ENCODE peak calls at places on chromosomes 3 and 15, in six cellular contexts. One of them, this sample, is unnamed.
A peak's percentile ranks its signal among the peaks of the same experiment; 100 is the strongest.

GRCh38 chr15:61299060-61299763 is 70.1 kb upstream of the RORA start:
- DNase-seq in non-pigmented ciliary epithelial cell: no peak
- DNase-seq in GM23248: no peak
- DNase-seq in fibroblast of mammary gland: no peak
- DNase-seq in RWPE2: no peak
- DNase-seq in left cardiac atrium: no peak
- DNase-seq in this sample: no peak

GRCh38 chr3:51687472-51688205 is 16.6 kb downstream of the TEX264 start:
- DNase-seq in non-pigmented ciliary epithelial cell: no peak
- DNase-seq in GM23248: peak; percentile 39
- DNase-seq in fibroblast of mammary gland: no peak
- DNase-seq in RWPE2: no peak
- DNase-seq in left cardiac atrium: peak; percentile 60
- DNase-seq in this sample: peak; percentile 95

GRCh38 chr3:120203016-120203415 is 82.0 kb downstream of the GPR156 start:
- DNase-seq in non-pigmented ciliary epithelial cell: no peak
- DNase-seq in GM23248: peak; percentile 91
- DNase-seq in fibroblast of mammary gland: peak; percentile 91
- DNase-seq in RWPE2: no peak
- DNase-seq in left cardiac atrium: peak; percentile 37
- DNase-seq in this sample: peak; percentile 62

GRCh38 chr3:101950985-101951733 is 101.8 kb downstream of the NFKBIZ start:
- DNase-seq in non-pigmented ciliary epithelial cell: no peak
- DNase-seq in GM23248: peak; percentile 51
- DNase-seq in fibroblast of mammary gland: no peak
- DNase-seq in RWPE2: no peak
- DNase-seq in left cardiac atrium: no peak
- DNase-seq in this sample: no peak

GRCh38 chr15:76588811-76589747 is 252.5 kb downstream of the ISL2 start:
- DNase-seq in non-pigmented ciliary epithelial cell: no peak
- DNase-seq in GM23248: no peak
- DNase-seq in fibroblast of mammary gland: no peak
- DNase-seq in RWPE2: no peak
- DNase-seq in left cardiac atrium: no peak
- DNase-seq in this sample: no peak

GRCh38 chr3:13528217-13528801 is 20.6 kb upstream of the FBLN2 start:
- DNase-seq in non-pigmented ciliary epithelial cell: no peak
- DNase-seq in GM23248: peak; percentile 46
- DNase-seq in fibroblast of mammary gland: peak; percentile 44
- DNase-seq in RWPE2: no peak
- DNase-seq in left cardiac atrium: no peak
- DNase-seq in this sample: peak; percentile 72

GRCh38 chr15:95609096-95609495 is 721.4 kb upstream of the NR2F2 start:
- DNase-seq in non-pigmented ciliary epithelial cell: no peak
- DNase-seq in GM23248: peak; percentile 44
- DNase-seq in fibroblast of mammary gland: peak; percentile 45
- DNase-seq in RWPE2: no peak
- DNase-seq in left cardiac atrium: no peak
- DNase-seq in this sample: peak; percentile 48

GRCh38 chr3:185825639-185826481 is 1.0 kb upstream of the IGF2BP2 start:
- DNase-seq in non-pigmented ciliary epithelial cell: no peak
- DNase-seq in GM23248: peak; percentile 68
- DNase-seq in fibroblast of mammary gland: peak; percentile 37
- DNase-seq in RWPE2: peak; percentile 81
- DNase-seq in left cardiac atrium: peak; percentile 52
- DNase-seq in this sample: peak; percentile 72

GRCh38 chr3:17057316-17057715 is 172.6 kb downstream of the PLCL2 start:
- DNase-seq in non-pigmented ciliary epithelial cell: peak; percentile 53
- DNase-seq in GM23248: peak; percentile 90
- DNase-seq in fibroblast of mammary gland: peak; percentile 79
- DNase-seq in RWPE2: no peak
- DNase-seq in left cardiac atrium: no peak
- DNase-seq in this sample: peak; percentile 61

GRCh38 chr3:58835075-58835474 is 168.5 kb upstream of the FAM3D start:
- DNase-seq in non-pigmented ciliary epithelial cell: peak; percentile 36
- DNase-seq in GM23248: peak; percentile 70
- DNase-seq in fibroblast of mammary gland: peak; percentile 17
- DNase-seq in RWPE2: no peak
- DNase-seq in left cardiac atrium: no peak
- DNase-seq in this sample: peak; percentile 58

GRCh38 chr15:72227192-72227586 is 3.8 kb downstream of the PKM start:
- DNase-seq in non-pigmented ciliary epithelial cell: peak; percentile 65
- DNase-seq in GM23248: peak; percentile 92
- DNase-seq in fibroblast of mammary gland: peak; percentile 92
- DNase-seq in RWPE2: peak; percentile 91
- DNase-seq in left cardiac atrium: no peak
- DNase-seq in this sample: peak; percentile 93

GRCh38 chr3:66712210-66712609 is 211.4 kb upstream of the LRIG1 start:
- DNase-seq in non-pigmented ciliary epithelial cell: no peak
- DNase-seq in GM23248: no peak
- DNase-seq in fibroblast of mammary gland: no peak
- DNase-seq in RWPE2: no peak
- DNase-seq in left cardiac atrium: no peak
- DNase-seq in this sample: no peak

GRCh38 chr3:190671658-190672057 is 157.8 kb downstream of the IL1RAP start:
- DNase-seq in non-pigmented ciliary epithelial cell: peak; percentile 30
- DNase-seq in GM23248: peak; percentile 34
- DNase-seq in fibroblast of mammary gland: peak; percentile 33
- DNase-seq in RWPE2: no peak
- DNase-seq in left cardiac atrium: no peak
- DNase-seq in this sample: peak; percentile 39

GRCh38 chr3:133424937-133425869 is 25.3 kb downstream of the BFSP2 start:
- DNase-seq in non-pigmented ciliary epithelial cell: no peak
- DNase-seq in GM23248: no peak
- DNase-seq in fibroblast of mammary gland: no peak
- DNase-seq in RWPE2: no peak
- DNase-seq in left cardiac atrium: no peak
- DNase-seq in this sample: peak; percentile 23